ENCODE peak calls at places on chromosomes 6 and 20, in five cellular contexts. One of them, this sample, is unnamed.

GRCh38 chr20:58271596-58272460 is 37.7 kb upstream of the RAB22A start:
- DNase-seq in hippocampal formation: no peak
- DNase-seq in GM03348: no peak
- DNase-seq in brain microvascular endothelial cell: peak; percentile 29
- DNase-seq in stimulated activated CD8-positive, alpha-beta memory T cell treated with anti-CD3 and anti-CD28 coated beads, Interleukin-2, amount 100 ng/mL, for 48 hours: peak; percentile 27
- DNase-seq in this sample: no peak

GRCh38 chr6:4935486-4935885 is 68.4 kb downstream of the RPP40 start:
- DNase-seq in hippocampal formation: no peak
- DNase-seq in GM03348: no peak
- DNase-seq in brain microvascular endothelial cell: no peak
- DNase-seq in stimulated activated CD8-positive, alpha-beta memory T cell treated with anti-CD3 and anti-CD28 coated beads, Interleukin-2, amount 100 ng/mL, for 48 hours: no peak
- DNase-seq in this sample: no peak

GRCh38 chr6:5034328-5034727 is 30.5 kb upstream of the RPP40 start:
- DNase-seq in hippocampal formation: peak; percentile 23
- DNase-seq in GM03348: no peak
- DNase-seq in brain microvascular endothelial cell: no peak
- DNase-seq in stimulated activated CD8-positive, alpha-beta memory T cell treated with anti-CD3 and anti-CD28 coated beads, Interleukin-2, amount 100 ng/mL, for 48 hours: no peak
- DNase-seq in this sample: no peak

GRCh38 chr6:27168586-27169443 is 78.7 kb upstream of the PRSS16 start:
- DNase-seq in hippocampal formation: no peak
- DNase-seq in GM03348: peak; percentile 42
- DNase-seq in brain microvascular endothelial cell: peak; percentile 87
- DNase-seq in stimulated activated CD8-positive, alpha-beta memory T cell treated with anti-CD3 and anti-CD28 coated beads, Interleukin-2, amount 100 ng/mL, for 48 hours: no peak
- DNase-seq in this sample: no peak

GRCh38 chr20:8454137-8454712 is 322.2 kb downstream of the PLCB1 start:
- DNase-seq in hippocampal formation: no peak
- DNase-seq in GM03348: peak; percentile 85
- DNase-seq in brain microvascular endothelial cell: peak; percentile 97
- DNase-seq in stimulated activated CD8-positive, alpha-beta memory T cell treated with anti-CD3 and anti-CD28 coated beads, Interleukin-2, amount 100 ng/mL, for 48 hours: no peak
- DNase-seq in this sample: no peak

GRCh38 chr6:34730006-34730405 is 27.3 kb upstream of the SNRPC start:
- DNase-seq in hippocampal formation: no peak
- DNase-seq in GM03348: no peak
- DNase-seq in brain microvascular endothelial cell: no peak
- DNase-seq in stimulated activated CD8-positive, alpha-beta memory T cell treated with anti-CD3 and anti-CD28 coated beads, Interleukin-2, amount 100 ng/mL, for 48 hours: no peak
- DNase-seq in this sample: no peak

GRCh38 chr6:165655191-165655590 is 7.8 kb downstream of the PDE10A start:
- DNase-seq in hippocampal formation: no peak
- DNase-seq in GM03348: no peak
- DNase-seq in brain microvascular endothelial cell: no peak
- DNase-seq in stimulated activated CD8-positive, alpha-beta memory T cell treated with anti-CD3 and anti-CD28 coated beads, Interleukin-2, amount 100 ng/mL, for 48 hours: no peak
- DNase-seq in this sample: no peak

GRCh38 chr6:36618366-36619355 is 24.5 kb downstream of the SRSF3 start:
- DNase-seq in hippocampal formation: no peak
- DNase-seq in GM03348: no peak
- DNase-seq in brain microvascular endothelial cell: no peak
- DNase-seq in stimulated activated CD8-positive, alpha-beta memory T cell treated with anti-CD3 and anti-CD28 coated beads, Interleukin-2, amount 100 ng/mL, for 48 hours: no peak
- DNase-seq in this sample: no peak

GRCh38 chr6:144722925-144723324 is 437.8 kb downstream of the UTRN start:
- DNase-seq in hippocampal formation: no peak
- DNase-seq in GM03348: no peak
- DNase-seq in brain microvascular endothelial cell: no peak
- DNase-seq in stimulated activated CD8-positive, alpha-beta memory T cell treated with anti-CD3 and anti-CD28 coated beads, Interleukin-2, amount 100 ng/mL, for 48 hours: no peak
- DNase-seq in this sample: no peak

GRCh38 chr20:47328841-47329448 is 27.6 kb downstream of the ZMYND8 start:
- DNase-seq in hippocampal formation: no peak
- DNase-seq in GM03348: no peak
- DNase-seq in brain microvascular endothelial cell: no peak
- DNase-seq in stimulated activated CD8-positive, alpha-beta memory T cell treated with anti-CD3 and anti-CD28 coated beads, Interleukin-2, amount 100 ng/mL, for 48 hours: no peak
- DNase-seq in this sample: no peak

GRCh38 chr20:25011261-25011660 is 18.7 kb upstream of the APMAP start:
- DNase-seq in hippocampal formation: no peak
- DNase-seq in GM03348: no peak
- DNase-seq in brain microvascular endothelial cell: no peak
- DNase-seq in stimulated activated CD8-positive, alpha-beta memory T cell treated with anti-CD3 and anti-CD28 coated beads, Interleukin-2, amount 100 ng/mL, for 48 hours: no peak
- DNase-seq in this sample: no peak

GRCh38 chr20:48704761-48705160 is 123.0 kb downstream of the PREX1 start:
- DNase-seq in hippocampal formation: no peak
- DNase-seq in GM03348: no peak
- DNase-seq in brain microvascular endothelial cell: no peak
- DNase-seq in stimulated activated CD8-positive, alpha-beta memory T cell treated with anti-CD3 and anti-CD28 coated beads, Interleukin-2, amount 100 ng/mL, for 48 hours: no peak
- DNase-seq in this sample: no peak

GRCh38 chr6:17705428-17705777 is 1.3 kb downstream of the NUP153 start:
- DNase-seq in hippocampal formation: no peak
- DNase-seq in GM03348: peak; percentile 90
- DNase-seq in brain microvascular endothelial cell: peak; percentile 70
- DNase-seq in stimulated activated CD8-positive, alpha-beta memory T cell treated with anti-CD3 and anti-CD28 coated beads, Interleukin-2, amount 100 ng/mL, for 48 hours: no peak
- DNase-seq in this sample: no peak

GRCh38 chr6:42257614-42258013 is 40.0 kb upstream of the MRPS10 start:
- DNase-seq in hippocampal formation: no peak
- DNase-seq in GM03348: no peak
- DNase-seq in brain microvascular endothelial cell: no peak
- DNase-seq in stimulated activated CD8-positive, alpha-beta memory T cell treated with anti-CD3 and anti-CD28 coated beads, Interleukin-2, amount 100 ng/mL, for 48 hours: no peak
- DNase-seq in this sample: peak; percentile 73

GRCh38 chr6:90025418-90026089 is 131.3 kb downstream of the GJA10 start:
- DNase-seq in hippocampal formation: no peak
- DNase-seq in GM03348: peak; percentile 75
- DNase-seq in brain microvascular endothelial cell: peak; percentile 86
- DNase-seq in stimulated activated CD8-positive, alpha-beta memory T cell treated with anti-CD3 and anti-CD28 coated beads, Interleukin-2, amount 100 ng/mL, for 48 hours: no peak
- DNase-seq in this sample: no peak

GRCh38 chr6:37525460-37526357 is 26.0 kb upstream of the CCDC167 start:
- DNase-seq in hippocampal formation: no peak
- DNase-seq in GM03348: peak; percentile 59
- DNase-seq in brain microvascular endothelial cell: peak; percentile 34
- DNase-seq in stimulated activated CD8-positive, alpha-beta memory T cell treated with anti-CD3 and anti-CD28 coated beads, Interleukin-2, amount 100 ng/mL, for 48 hours: no peak
- DNase-seq in this sample: no peak

GRCh38 chr6:148657053-148657452 is 89.8 kb upstream of the UST start:
- DNase-seq in hippocampal formation: no peak
- DNase-seq in GM03348: peak; percentile 45
- DNase-seq in brain microvascular endothelial cell: peak; percentile 29
- DNase-seq in stimulated activated CD8-positive, alpha-beta memory T cell treated with anti-CD3 and anti-CD28 coated beads, Interleukin-2, amount 100 ng/mL, for 48 hours: no peak
- DNase-seq in this sample: no peak

GRCh38 chr6:159043236-159043635 is 1.6 kb downstream of the TAGAP start:
- DNase-seq in hippocampal formation: no peak
- DNase-seq in GM03348: no peak
- DNase-seq in brain microvascular endothelial cell: no peak
- DNase-seq in stimulated activated CD8-positive, alpha-beta memory T cell treated with anti-CD3 and anti-CD28 coated beads, Interleukin-2, amount 100 ng/mL, for 48 hours: no peak
- DNase-seq in this sample: no peak

GRCh38 chr6:14210663-14211595 is 93.4 kb downstream of the CD83 start:
- DNase-seq in hippocampal formation: peak; percentile 88
- DNase-seq in GM03348: peak; percentile 99
- DNase-seq in brain microvascular endothelial cell: peak; percentile 88
- DNase-seq in stimulated activated CD8-positive, alpha-beta memory T cell treated with anti-CD3 and anti-CD28 coated beads, Interleukin-2, amount 100 ng/mL, for 48 hours: peak; percentile 86
- DNase-seq in this sample: peak; percentile 97

GRCh38 chr6:16799279-16800193 is 38.3 kb upstream of the ATXN1 start:
- DNase-seq in hippocampal formation: no peak
- DNase-seq in GM03348: peak; percentile 51
- DNase-seq in brain microvascular endothelial cell: no peak
- DNase-seq in stimulated activated CD8-positive, alpha-beta memory T cell treated with anti-CD3 and anti-CD28 coated beads, Interleukin-2, amount 100 ng/mL, for 48 hours: no peak
- DNase-seq in this sample: no peak

GRCh38 chr20:63017076-63017825 is 10.5 kb upstream of the BHLHE23 start:
- DNase-seq in hippocampal formation: no peak
- DNase-seq in GM03348: no peak
- DNase-seq in brain microvascular endothelial cell: no peak
- DNase-seq in stimulated activated CD8-positive, alpha-beta memory T cell treated with anti-CD3 and anti-CD28 coated beads, Interleukin-2, amount 100 ng/mL, for 48 hours: no peak
- DNase-seq in this sample: no peak

GRCh38 chr6:38179300-38179699 is 359.8 kb downstream of the ZFAND3 start:
- DNase-seq in hippocampal formation: no peak
- DNase-seq in GM03348: no peak
- DNase-seq in brain microvascular endothelial cell: no peak
- DNase-seq in stimulated activated CD8-positive, alpha-beta memory T cell treated with anti-CD3 and anti-CD28 coated beads, Interleukin-2, amount 100 ng/mL, for 48 hours: no peak
- DNase-seq in this sample: peak; percentile 44

GRCh38 chr6:44667226-44667625 is 279.7 kb downstream of the CDC5L start:
- DNase-seq in hippocampal formation: no peak
- DNase-seq in GM03348: peak; percentile 90
- DNase-seq in brain microvascular endothelial cell: peak; percentile 84
- DNase-seq in stimulated activated CD8-positive, alpha-beta memory T cell treated with anti-CD3 and anti-CD28 coated beads, Interleukin-2, amount 100 ng/mL, for 48 hours: no peak
- DNase-seq in this sample: no peak

GRCh38 chr6:160393966-160394653 is 45.9 kb downstream of the SLC22A3 start:
- DNase-seq in hippocampal formation: no peak
- DNase-seq in GM03348: no peak
- DNase-seq in brain microvascular endothelial cell: no peak
- DNase-seq in stimulated activated CD8-positive, alpha-beta memory T cell treated with anti-CD3 and anti-CD28 coated beads, Interleukin-2, amount 100 ng/mL, for 48 hours: no peak
- DNase-seq in this sample: no peak

GRCh38 chr6:90005048-90005827 is 111.0 kb downstream of the GJA10 start:
- DNase-seq in hippocampal formation: no peak
- DNase-seq in GM03348: no peak
- DNase-seq in brain microvascular endothelial cell: no peak
- DNase-seq in stimulated activated CD8-positive, alpha-beta memory T cell treated with anti-CD3 and anti-CD28 coated beads, Interleukin-2, amount 100 ng/mL, for 48 hours: no peak
- DNase-seq in this sample: no peak

GRCh38 chr6:151352410-151353399 is 38.7 kb downstream of the ZBTB2 start:
- DNase-seq in hippocampal formation: no peak
- DNase-seq in GM03348: no peak
- DNase-seq in brain microvascular endothelial cell: no peak
- DNase-seq in stimulated activated CD8-positive, alpha-beta memory T cell treated with anti-CD3 and anti-CD28 coated beads, Interleukin-2, amount 100 ng/mL, for 48 hours: no peak
- DNase-seq in this sample: no peak

GRCh38 chr20:3041818-3042504 is 1.5 kb upstream of the GNRH2 start:
- DNase-seq in hippocampal formation: no peak
- DNase-seq in GM03348: no peak
- DNase-seq in brain microvascular endothelial cell: no peak
- DNase-seq in stimulated activated CD8-positive, alpha-beta memory T cell treated with anti-CD3 and anti-CD28 coated beads, Interleukin-2, amount 100 ng/mL, for 48 hours: no peak
- DNase-seq in this sample: no peak

GRCh38 chr6:107466062-107466461 is 6.7 kb upstream of the PDSS2 start:
- DNase-seq in hippocampal formation: no peak
- DNase-seq in GM03348: no peak
- DNase-seq in brain microvascular endothelial cell: no peak
- DNase-seq in stimulated activated CD8-positive, alpha-beta memory T cell treated with anti-CD3 and anti-CD28 coated beads, Interleukin-2, amount 100 ng/mL, for 48 hours: no peak
- DNase-seq in this sample: no peak

GRCh38 chr6:56842602-56843475 is 112.1 kb upstream of the BEND6 start:
- DNase-seq in hippocampal formation: peak; percentile 66
- DNase-seq in GM03348: peak; percentile 65
- DNase-seq in brain microvascular endothelial cell: peak; percentile 27
- DNase-seq in stimulated activated CD8-positive, alpha-beta memory T cell treated with anti-CD3 and anti-CD28 coated beads, Interleukin-2, amount 100 ng/mL, for 48 hours: no peak
- DNase-seq in this sample: no peak

GRCh38 chr6:42101186-42101657 is 41.2 kb downstream of the C6orf132 start:
- DNase-seq in hippocampal formation: no peak
- DNase-seq in GM03348: no peak
- DNase-seq in brain microvascular endothelial cell: peak; percentile 31
- DNase-seq in stimulated activated CD8-positive, alpha-beta memory T cell treated with anti-CD3 and anti-CD28 coated beads, Interleukin-2, amount 100 ng/mL, for 48 hours: no peak
- DNase-seq in this sample: no peak

GRCh38 chr6:159695984-159696383 is 2.9 kb upstream of the SOD2 start:
- DNase-seq in hippocampal formation: no peak
- DNase-seq in GM03348: peak; percentile 27
- DNase-seq in brain microvascular endothelial cell: no peak
- DNase-seq in stimulated activated CD8-positive, alpha-beta memory T cell treated with anti-CD3 and anti-CD28 coated beads, Interleukin-2, amount 100 ng/mL, for 48 hours: no peak
- DNase-seq in this sample: no peak

GRCh38 chr20:2687514-2687913 is 5.1 kb upstream of the EBF4 start:
- DNase-seq in hippocampal formation: no peak
- DNase-seq in GM03348: no peak
- DNase-seq in brain microvascular endothelial cell: no peak
- DNase-seq in stimulated activated CD8-positive, alpha-beta memory T cell treated with anti-CD3 and anti-CD28 coated beads, Interleukin-2, amount 100 ng/mL, for 48 hours: no peak
- DNase-seq in this sample: no peak

GRCh38 chr6:148348778-148349177 is 6.1 kb downstream of the SASH1 start:
- DNase-seq in hippocampal formation: no peak
- DNase-seq in GM03348: no peak
- DNase-seq in brain microvascular endothelial cell: no peak
- DNase-seq in stimulated activated CD8-positive, alpha-beta memory T cell treated with anti-CD3 and anti-CD28 coated beads, Interleukin-2, amount 100 ng/mL, for 48 hours: no peak
- DNase-seq in this sample: no peak

GRCh38 chr20:25739615-25740320 is 43.1 kb upstream of the ZNF337 start:
- DNase-seq in hippocampal formation: no peak
- DNase-seq in GM03348: no peak
- DNase-seq in brain microvascular endothelial cell: peak; percentile 54
- DNase-seq in stimulated activated CD8-positive, alpha-beta memory T cell treated with anti-CD3 and anti-CD28 coated beads, Interleukin-2, amount 100 ng/mL, for 48 hours: no peak
- DNase-seq in this sample: no peak

This sample was measured in H1.